ENCODE peak calls at places on chromosomes 13 and 19, in four cellular contexts. N is GM12878, E is K562, D is endothelial cell of umbilical vein. J is an unnamed sample.

GRCh38 chr13:93425411-93425810 is 198.8 kb downstream of the GPC6 start:
- DNase-seq in N (no peak), E (no peak), D (no peak), J (no peak)

GRCh38 chr13:79915386-79915785 is 425.5 kb downstream of the SPRY2 start:
- DNase-seq in N (no peak), E (no peak), D (no peak), J (no peak)

GRCh38 chr19:42028304-42029216 is 34.5 kb upstream of the ATP1A3 start:
- DNase-seq in N (no peak), E (peak; percentile 77), D (no peak), J (no peak)

GRCh38 chr19:3580156-3580955 is 4.9 kb upstream of the GIPC3 start:
- DNase-seq in N (no peak), E (no peak), D (peak; percentile 69), J (peak; percentile 98)

GRCh38 chr19:48987323-48987722 is 5.8 kb downstream of the GYS1 start:
- DNase-seq in N (no peak), E (no peak), D (no peak), J (no peak)

GRCh38 chr19:33241530-33242101 is 16.0 kb upstream of the SLC7A10 start:
- DNase-seq in N (no peak), E (peak; percentile 60), D (peak; percentile 7), J (no peak)

GRCh38 chr13:65856464-65856863 is 1373.7 kb downstream of the PCDH9 start:
- DNase-seq in N (no peak), E (no peak), D (no peak), J (peak; percentile 80)

GRCh38 chr19:17654993-17655392 is 33.2 kb downstream of the UNC13A start:
- DNase-seq in N (no peak), E (peak; percentile 61), D (no peak), J (no peak)

GRCh38 chr13:45827318-45827717 is 24.2 kb downstream of the SIAH3 start:
- DNase-seq in N (no peak), E (no peak), D (no peak), J (no peak)

GRCh38 chr19:28560786-28561185 is 652.2 kb downstream of the UQCRFS1 start:
- DNase-seq in N (no peak), E (peak; percentile 57), D (no peak), J (no peak)

GRCh38 chr19:16660763-16661479 is at the start of gene TMEM38A:
- DNase-seq in N (no peak), E (peak; percentile 91), D (no peak), J (no peak)

GRCh38 chr19:5131866-5132561 is 163.1 kb downstream of the KDM4B start:
- DNase-seq in N (no peak), E (no peak), D (no peak), J (no peak)

GRCh38 chr13:100789481-100789880 is 114.9 kb upstream of the TMTC4 start:
- DNase-seq in N (no peak), E (no peak), D (peak; percentile 5), J (no peak)

GRCh38 chr19:11754663-11755062 is 12.1 kb upstream of the ZNF441 start:
- DNase-seq in N (no peak), E (no peak), D (no peak), J (no peak)

GRCh38 chr19:49567722-49568454 is 12.5 kb downstream of the NOSIP start:
- DNase-seq in N (no peak), E (peak; percentile 36), D (no peak), J (no peak)

GRCh38 chr19:43768273-43769050 is 12.3 kb downstream of the KCNN4 start:
- DNase-seq in N (no peak), E (no peak), D (no peak), J (no peak)

GRCh38 chr13:62375653-62376052 is 960.0 kb upstream of the PCDH20 start:
- DNase-seq in N (no peak), E (no peak), D (no peak), J (no peak)

GRCh38 chr13:39684531-39685137 is 29.2 kb downstream of the COG6 start:
- DNase-seq in N (no peak), E (no peak), D (peak; percentile 54), J (peak; percentile 65)

GRCh38 chr19:11166281-11167142 is 10.9 kb upstream of the SPC24 start:
- DNase-seq in N (no peak), E (no peak), D (no peak), J (no peak)

GRCh38 chr19:51366999-51367564 is 894 bp upstream of the ETFB start:
- DNase-seq in N (no peak), E (no peak), D (peak; percentile 50), J (no peak)

GRCh38 chr13:100334209-100334608 is 245.3 kb downstream of the PCCA start:
- DNase-seq in N (no peak), E (no peak), D (no peak), J (no peak)

GRCh38 chr13:53200075-53200474 is 171.5 kb downstream of the OLFM4 start:
- DNase-seq in N (no peak), E (no peak), D (no peak), J (no peak)

GRCh38 chr13:98580420-98580819 is 3.5 kb upstream of the STK24 start:
- DNase-seq in N (no peak), E (no peak), D (no peak), J (no peak)

GRCh38 chr13:98576215-98576945 is 527 bp downstream of the STK24 start:
- DNase-seq in N (no peak), E (peak; percentile 33), D (peak; percentile 41), J (no peak)

GRCh38 chr13:98576963-98577822 is at the start of gene STK24:
- DNase-seq in N (no peak), E (peak; percentile 86), D (peak; percentile 78), J (peak; percentile 74)

GRCh38 chr13:98575876-98576214 is 1.1 kb downstream of the STK24 start:
- DNase-seq in N (no peak), E (no peak), D (no peak), J (no peak)

GRCh38 chr13:98577823-98578285 is 947 bp upstream of the STK24 start:
- DNase-seq in N (no peak), E (no peak), D (no peak), J (no peak)
- TF ChIP-seq FOS in N (no peak), E (no peak), D (no peak), J (no peak)

DNA sequence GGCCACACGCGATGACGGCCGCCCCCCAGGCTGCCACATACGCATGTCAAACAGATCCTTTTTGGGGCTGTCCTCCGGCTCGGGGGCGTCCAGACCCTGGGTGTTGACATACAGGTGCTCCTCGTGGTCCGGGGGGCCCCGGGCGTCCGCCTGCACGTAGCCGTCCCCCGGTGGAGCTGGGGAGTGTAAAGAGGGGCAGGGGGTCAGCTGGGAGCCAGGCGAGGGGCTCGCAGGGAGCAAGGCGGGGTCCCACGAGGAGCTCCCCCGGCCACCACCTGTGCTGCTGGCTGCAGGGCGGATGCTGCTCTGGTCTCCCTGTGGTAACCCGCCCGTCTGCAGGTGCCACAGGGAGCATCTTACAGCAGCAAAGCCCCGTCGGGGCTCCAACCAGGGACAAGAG is 16.1 kb upstream of the C2CD4C start:
- DNase-seq in N (no peak), E (no peak), D (no peak), J (no peak)
- TF ChIP-seq FOS in N (no peak), E (no peak), D (no peak), J (no peak)

DNA sequence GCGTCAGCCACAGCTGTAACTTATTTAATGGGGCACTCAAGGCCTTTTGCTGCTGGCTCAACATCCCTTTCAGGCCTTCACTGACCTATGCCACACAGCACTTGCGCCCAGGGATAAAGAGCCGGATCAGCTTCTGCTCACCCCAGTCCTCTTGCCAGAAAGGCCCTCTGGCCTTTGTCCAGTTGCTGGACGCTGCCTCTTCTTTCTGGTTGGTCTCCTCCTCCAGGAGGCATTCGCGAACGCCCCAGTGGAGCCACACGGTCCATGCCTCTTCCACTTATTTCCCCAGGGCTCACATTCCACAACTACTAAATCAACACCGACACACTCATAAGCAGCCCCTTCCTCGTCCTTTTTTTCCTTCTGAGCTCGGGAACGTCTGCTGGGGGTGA is 3.7 kb upstream of the ZNF329 start:
- DNase-seq in N (no peak), E (no peak), D (peak; percentile 32), J (peak; percentile 24)
- TF ChIP-seq FOS in N (no peak), E (no peak), D (no peak), J (no peak)

DNA sequence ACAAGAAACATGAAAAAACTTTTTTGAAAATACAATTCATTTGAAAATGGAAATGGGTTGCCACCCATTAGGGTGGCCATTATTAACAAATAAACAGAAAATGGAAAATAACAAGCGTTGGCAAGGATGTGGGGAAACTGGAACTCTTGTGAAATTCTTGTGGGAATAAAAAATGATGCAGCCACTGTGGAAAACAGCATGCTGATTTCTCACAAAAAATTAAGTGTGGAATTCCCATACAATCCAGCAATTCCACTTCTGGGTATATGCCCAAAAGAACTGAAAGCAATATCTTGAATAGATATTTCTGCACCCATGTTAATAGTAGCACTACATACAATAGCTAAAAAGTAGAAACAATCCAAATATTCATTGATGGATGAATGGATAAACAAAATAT is 165.2 kb downstream of the DCLK1 start:
- DNase-seq in N (no peak), E (no peak), D (no peak), J (no peak)
- TF ChIP-seq FOS in N (no peak), E (no peak), D (no peak), J (no peak)

DNA sequence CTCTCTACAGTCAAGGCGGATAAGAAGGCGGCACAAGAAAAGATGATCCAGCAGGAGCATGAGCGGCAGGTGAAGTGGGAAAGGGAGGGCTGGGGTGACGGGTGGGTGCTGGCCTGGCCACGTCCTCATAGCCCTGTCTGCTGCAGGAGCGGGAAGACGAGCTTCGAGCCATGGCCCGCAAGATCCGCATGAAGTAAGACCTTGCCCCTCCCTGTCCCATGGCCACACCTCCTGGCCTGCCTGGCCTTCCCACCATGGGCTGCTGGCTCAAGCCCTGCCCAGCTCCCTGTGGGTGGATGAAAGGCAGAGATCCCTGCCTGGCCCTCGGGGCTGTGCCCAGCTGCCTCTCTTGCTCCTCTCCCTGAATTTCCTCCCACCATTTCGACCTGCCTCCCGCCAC is 7.2 kb downstream of the ZNF296 start:
- DNase-seq in N (no peak), E (no peak), D (no peak), J (no peak)
- TF ChIP-seq FOS in N (no peak), E (no peak), D (no peak), J (no peak)

GRCh38 chr13:110416131-110416584 is 109.1 kb downstream of the COL4A2 start:
- DNase-seq in N (no peak), E (no peak), D (no peak), J (peak; percentile 29)
- TF ChIP-seq FOS in N (no peak), E (no peak), D (no peak), J (no peak)

DNA sequence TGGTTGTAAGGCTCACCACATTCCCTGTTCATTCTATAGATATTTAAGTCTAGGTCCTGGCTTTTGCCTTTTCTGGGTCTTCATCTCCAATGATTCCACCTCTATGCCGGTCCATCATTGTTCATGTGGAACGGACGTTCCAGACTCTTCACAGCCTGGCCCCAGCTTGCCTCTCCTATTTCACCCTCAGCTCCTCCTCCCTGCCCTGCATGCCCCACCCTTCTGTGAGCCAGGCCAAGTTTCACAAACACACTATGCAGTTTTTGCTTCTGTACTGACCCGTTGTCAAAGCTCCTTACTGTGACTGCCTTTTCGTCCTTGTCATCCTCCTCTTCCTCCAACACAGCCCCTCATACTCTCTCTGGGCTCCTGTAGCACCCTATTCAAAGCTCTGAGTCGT is 31.3 kb downstream of the TEX26 start:
- DNase-seq in N (no peak), E (no peak), D (no peak), J (peak; percentile 29)
- TF ChIP-seq FOS in N (no peak), E (no peak), D (no peak), J (no peak)

DNA sequence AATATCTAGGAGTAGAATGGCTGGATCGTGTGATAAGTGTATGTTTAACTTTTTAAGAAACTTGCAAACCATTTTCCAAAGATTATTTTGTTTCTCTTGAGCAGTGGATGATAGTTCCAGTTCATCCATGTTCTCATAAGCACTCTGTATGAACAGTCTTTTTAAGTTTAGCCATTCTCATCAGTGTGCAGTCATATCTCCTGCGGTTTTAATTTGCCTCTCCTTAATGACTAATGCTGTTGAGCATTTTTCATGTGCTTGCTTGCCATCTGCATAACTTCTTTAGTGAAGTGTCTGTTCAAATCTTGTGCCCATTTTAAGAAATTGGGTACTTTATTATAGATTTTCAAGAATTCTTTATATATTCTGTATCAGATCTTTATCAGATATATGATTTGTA is 58.6 kb downstream of the WASF3 start:
- DNase-seq in N (no peak), E (no peak), D (no peak), J (peak; percentile 72)
- TF ChIP-seq FOS in N (no peak), E (no peak), D (no peak), J (no peak)

J was measured in IMR-90.